ENCODE peak calls at places on chromosomes 6 and 20, in six cellular contexts. G is cardiac muscle cell; H is aorta; Z is SJSA1; C is neural progenitor cell; M is effector memory CD4-positive, alpha-beta T cell. F is an unnamed sample. For H3K9me3 and H3K4me1, the result is how much of the 10 kb centered on the place peaks cover.

GRCh38 chr6:1552296-1552761 is 57.4 kb upstream of the FOXC1 start:
- DNase-seq in G (no peak), H (no peak), C (peak), Z (no peak), M (no peak), F (no peak)

GRCh38 chr6:32529697-32530429 is at the start of gene HLA-DRB5:
- DNase-seq in Z (no peak), H (no peak), M (peak), C (no peak), G (no peak), F (peak)

GRCh38 chr20:46122071-46122470 is 4.0 kb downstream of the CD40 start:
- DNase-seq in C (no peak), G (no peak), M (no peak), Z (no peak), H (no peak), F (no peak)

GRCh38 chr6:12818324-12818723 is 101.8 kb downstream of the PHACTR1 start:
- DNase-seq in H (no peak), M (no peak), G (no peak), Z (no peak), C (no peak), F (no peak)

GRCh38 chr6:5439749-5440148 is 178.4 kb downstream of the FARS2 start:
- DNase-seq in G (no peak), M (no peak), Z (no peak), C (no peak), H (no peak), F (no peak)

GRCh38 chr6:42120895-42121865 is 21.2 kb downstream of the C6orf132 start:
- DNase-seq in Z (no peak), M (no peak), G (no peak), H (no peak), C (no peak), F (no peak)

GRCh38 chr6:43873806-43874714 is 104.0 kb downstream of the VEGFA start:
- DNase-seq in M (no peak), H (no peak), G (no peak), Z (no peak), C (peak), F (no peak)

GRCh38 chr20:60262967-60263603 is 304.9 kb downstream of the CDH26 start:
- DNase-seq in C (peak), M (peak), G (peak), Z (no peak), H (no peak), F (peak)

GRCh38 chr6:134063966-134064445 is 11.6 kb upstream of the SLC2A12 start:
- DNase-seq in G (peak), M (peak), C (peak), H (no peak), Z (peak), F (peak)

GRCh38 chr6:107941627-107942026 is 16.4 kb downstream of the SEC63 start:
- DNase-seq in M (no peak), C (peak), Z (no peak), H (no peak), G (peak), F (no peak)

GRCh38 chr6:128491041-128491642 is 29.3 kb downstream of the PTPRK start:
- DNase-seq in H (no peak), M (no peak), G (no peak), C (peak), Z (no peak), F (no peak)

GRCh38 chr6:3961581-3962225 is 112.5 kb downstream of the FAM50B start:
- DNase-seq in H (no peak), G (no peak), M (no peak), Z (peak), C (no peak), F (no peak)

GRCh38 chr20:13274311-13274965 is 53.4 kb downstream of the ISM1 start:
- DNase-seq in H (no peak), Z (no peak), G (peak), M (no peak), C (peak), F (no peak)

GRCh38 chr6:25169551-25170335 is 109.4 kb upstream of the CARMIL1 start:
- DNase-seq in C (no peak), Z (no peak), G (no peak), M (no peak), H (no peak), F (no peak)
- H3K27ac ChIP-seq in C (no peak), Z (no peak), G (no peak), M (no peak), H (peak), F (no peak)

GRCh38 chr20:31236953-31237352 is 20.5 kb upstream of the DEFB115 start:
- DNase-seq in G (no peak), M (no peak), C (no peak), H (no peak), Z (no peak), F (no peak)
- H3K9me3 ChIP-seq in G (under half), M (under half), C (half or more), H (under half), Z (under half), F (under half)

GRCh38 chr6:167848783-167849182 is 22.1 kb downstream of the AFDN start:
- DNase-seq in H (no peak), Z (no peak), G (no peak), C (no peak), M (no peak), F (no peak)
- H3K4me1 ChIP-seq in H (under half), Z (under half), G (half or more), C (half or more), M (under half), F (under half)

GRCh38 chr20:17961600-17961965 is 7.0 kb downstream of the SNX5 start:
- DNase-seq in C (no peak), G (no peak), H (no peak), Z (no peak), M (no peak), F (no peak)
- H3K27ac ChIP-seq in C (no peak), G (peak), H (no peak), Z (no peak), M (no peak), F (no peak)

DNA sequence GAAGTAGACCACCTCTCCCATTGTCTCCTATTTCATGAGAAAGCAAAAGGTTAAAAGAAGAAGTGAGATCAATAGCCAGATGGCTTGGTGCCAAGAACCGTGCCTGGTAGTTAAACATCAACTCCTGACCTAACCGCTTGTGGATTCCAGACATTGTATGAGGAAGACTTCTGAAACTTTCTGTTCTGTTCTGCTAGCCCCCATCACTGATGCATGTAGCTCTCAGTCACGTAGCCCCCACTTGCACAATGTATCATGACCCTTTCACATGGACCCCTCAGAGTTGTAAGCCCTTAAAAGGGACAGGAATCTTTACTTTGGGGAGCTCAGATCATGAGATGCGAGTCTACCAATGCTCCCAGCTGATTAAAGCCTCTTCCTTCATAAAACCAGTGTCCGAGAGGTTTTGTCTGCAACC is 301.2 kb downstream of the RNGTT start:
- DNase-seq in M (no peak), H (no peak), Z (no peak), G (no peak), C (no peak), F (no peak)
- H3K9me3 ChIP-seq in M (under half), H (under half), Z (under half), G (under half), C (under half), F (under half)

GRCh38 chr6:116017546-116018276 is 43.0 kb downstream of the FRK start:
- DNase-seq in C (no peak), Z (no peak), M (no peak), H (no peak), G (no peak), F (no peak)
- H3K4me1 ChIP-seq in C (under half), Z (under half), M (under half), H (under half), G (under half), F (under half)

DNA sequence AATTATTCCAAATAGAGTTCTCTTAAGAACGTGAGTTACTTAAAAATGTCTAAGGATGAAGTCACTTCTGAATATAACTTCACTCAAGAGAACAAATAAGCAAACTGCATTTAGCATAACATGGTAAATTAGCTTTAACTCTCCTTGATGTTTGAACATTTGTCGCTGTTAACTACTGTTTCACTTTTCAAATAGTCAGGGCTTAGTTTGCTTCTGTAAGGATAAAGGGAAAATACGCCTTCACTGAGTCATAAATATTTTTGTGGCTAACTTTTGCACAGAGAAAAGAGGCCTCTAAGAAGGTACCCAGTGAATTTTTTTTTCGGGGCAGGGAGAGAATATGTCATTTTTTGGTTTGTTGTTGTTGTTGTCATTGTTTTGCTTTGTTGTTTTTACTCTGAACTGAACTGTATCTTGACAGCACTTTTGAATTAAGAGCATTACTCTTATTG is 8.1 kb downstream of the PTPN1 start:
- DNase-seq in G (no peak), M (no peak), H (no peak), C (no peak), Z (no peak), F (no peak)
- H3K27ac ChIP-seq in G (no peak), M (peak), H (no peak), C (no peak), Z (peak), F (peak)

GRCh38 chr6:158347335-158347734 is 35.1 kb downstream of the TULP4 start:
- DNase-seq in M (no peak), H (no peak), Z (no peak), C (no peak), G (no peak), F (no peak)

GRCh38 chr6:158340252-158340651 is 28.0 kb downstream of the TULP4 start:
- DNase-seq in C (no peak), H (no peak), G (no peak), M (no peak), Z (no peak), F (no peak)

DNA sequence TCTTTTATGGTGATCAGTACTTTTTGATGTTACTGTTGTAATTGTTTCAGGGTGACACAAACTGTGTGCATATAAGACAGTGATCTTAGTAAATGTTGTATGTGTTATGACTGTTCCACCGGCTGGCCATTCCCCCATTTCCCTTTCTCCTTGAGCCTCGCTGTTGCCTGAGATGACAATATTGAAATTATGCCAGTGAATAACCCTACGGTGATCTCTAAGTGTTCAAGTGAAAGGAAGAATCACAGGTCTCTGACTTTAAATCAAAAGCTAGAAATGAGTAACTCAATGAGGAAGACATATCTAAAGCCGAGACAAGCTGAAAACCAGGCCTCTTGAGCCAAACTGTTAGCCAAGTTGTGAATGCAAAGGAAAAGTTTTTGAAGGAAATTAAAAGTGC is 32.3 kb downstream of the TULP4 start:
- DNase-seq in Z (no peak), C (no peak), M (no peak), G (no peak), H (no peak), F (no peak)
- H3K9me3 ChIP-seq in Z (under half), C (under half), M (under half), G (under half), H (under half), F (under half)

GRCh38 chr6:143468026-143468425 is 17.4 kb downstream of the PEX3 start:
- DNase-seq in M (no peak), G (no peak), C (no peak), H (no peak), Z (no peak), F (no peak)
- H3K4me1 ChIP-seq in M (under half), G (under half), C (under half), H (under half), Z (under half), F (under half)

DNA sequence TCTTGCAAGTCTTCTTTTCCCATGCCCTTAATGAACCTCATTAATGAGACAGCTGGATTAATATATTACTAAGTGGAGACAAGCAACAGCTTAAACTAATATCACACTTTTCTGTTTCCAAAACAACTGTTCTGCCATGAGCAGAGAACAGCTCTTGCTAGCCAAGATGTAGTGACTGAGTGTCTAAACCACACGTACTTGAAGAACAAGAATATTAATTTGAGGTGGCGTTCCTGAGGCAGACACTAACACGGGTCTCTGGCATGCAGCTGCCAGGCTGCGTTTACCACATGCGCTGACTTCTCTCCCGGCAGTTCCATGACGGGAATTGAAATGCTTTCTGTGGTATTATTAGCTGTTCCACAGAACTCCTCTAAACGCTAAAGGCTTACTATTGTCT is 80.6 kb downstream of the FNDC1 start:
- DNase-seq in H (no peak), C (no peak), M (no peak), Z (no peak), G (no peak), F (no peak)
- H3K27ac ChIP-seq in H (peak), C (no peak), M (no peak), Z (peak), G (no peak), F (no peak)